ENCODE peak calls at places on chromosome 2, in six cellular contexts. S is Karpas-422; R is putamen; P is CD4-positive, alpha-beta T cell; B is aorta; G is HCEC 1CT. I is an unnamed sample.

GRCh38 chr2:109141727-109142283 is 12.8 kb downstream of the SH3RF3 start:
- DNase-seq in R (no peak), S (no peak), B (peak), P (no peak), G (no peak), I (no peak)

GRCh38 chr2:230933521-230934180 is 8.6 kb upstream of the GPR55 start:
- DNase-seq in S (no peak), G (no peak), B (peak), P (no peak), R (no peak), I (no peak)

GRCh38 chr2:23135481-23136100 is 249.4 kb upstream of the KLHL29 start:
- DNase-seq in S (no peak), P (no peak), G (no peak), B (peak), R (no peak), I (no peak)

GRCh38 chr2:49936965-49937364 is 782.6 kb upstream of the FSHR start:
- DNase-seq in B (no peak), G (no peak), R (no peak), S (no peak), P (no peak), I (no peak)

GRCh38 chr2:69616755-69617154 is 26.8 kb downstream of the AAK1 start:
- DNase-seq in B (no peak), P (no peak), R (no peak), S (no peak), G (no peak), I (no peak)

GRCh38 chr2:30915485-30915884 is 108.2 kb upstream of the CAPN13 start:
- DNase-seq in P (no peak), R (no peak), G (no peak), B (no peak), S (peak), I (no peak)

GRCh38 chr2:120771556-120772208 is 36.0 kb downstream of the GLI2 start:
- DNase-seq in S (no peak), R (no peak), P (no peak), B (peak), G (peak), I (no peak)

GRCh38 chr2:165440367-165440766 is 29.1 kb upstream of the CSRNP3 start:
- DNase-seq in G (peak), R (peak), P (no peak), S (no peak), B (no peak), I (no peak)

GRCh38 chr2:149488719-149489440 is 98.7 kb downstream of the MMADHC start:
- DNase-seq in B (no peak), P (no peak), G (no peak), R (peak), S (no peak), I (no peak)

GRCh38 chr2:41598161-41598894 is 449.5 kb upstream of the PKDCC start:
- DNase-seq in P (no peak), B (no peak), S (no peak), G (peak), R (no peak), I (no peak)

GRCh38 chr2:34529965-34530364 is 930.9 kb upstream of the FAM98A start:
- DNase-seq in B (no peak), P (no peak), R (no peak), S (no peak), G (no peak), I (no peak)

GRCh38 chr2:107412981-107413380 is 413.7 kb upstream of the RGPD4 start:
- DNase-seq in B (no peak), S (no peak), R (no peak), P (no peak), G (no peak), I (no peak)

GRCh38 chr2:72781500-72781899 is 44.3 kb downstream of the EXOC6B start:
- DNase-seq in P (no peak), S (no peak), B (no peak), R (no peak), G (peak), I (no peak)

GRCh38 chr2:174606336-174606735 is 8.7 kb upstream of the WIPF1 start:
- DNase-seq in P (peak), G (peak), B (no peak), R (no peak), S (peak), I (no peak)

GRCh38 chr2:124079045-124079444 is 54.0 kb downstream of the CNTNAP5 start:
- DNase-seq in G (no peak), S (no peak), B (no peak), R (no peak), P (no peak), I (no peak)

GRCh38 chr2:191696001-191696400 is 18.1 kb downstream of the NABP1 start:
- DNase-seq in R (peak), B (no peak), S (no peak), P (no peak), G (peak), I (no peak)

GRCh38 chr2:118470297-118470696 is 377.2 kb downstream of the EN1 start:
- DNase-seq in B (no peak), S (no peak), G (no peak), R (no peak), P (no peak), I (no peak)

GRCh38 chr2:232674491-232674890 is 22.6 kb upstream of the GIGYF2 start:
- DNase-seq in S (no peak), P (no peak), B (no peak), R (no peak), G (no peak), I (no peak)

I was measured in NCI-H526.